ENCODE peak calls at places on chromosomes 3 and 15, in nine cellular contexts. One of them, this sample, is unnamed.

GRCh38 chr3:13684854-13685253 is 135.9 kb downstream of the FBLN2 start:
- DNase-seq in foreskin fibroblast: no peak
- DNase-seq in nephron progenitor cell: no peak
- DNase-seq in mesothelial cell of epicardium: no peak
- DNase-seq in Caco-2: no peak
- DNase-seq in lower leg skin: no peak
- DNase-seq in RWPE1: no peak
- DNase-seq in endodermal cell: no peak
- DNase-seq in WTC11: no peak
- DNase-seq in this sample: no peak

GRCh38 chr3:160831411-160831810 is 75.4 kb downstream of the PPM1L start:
- DNase-seq in foreskin fibroblast: no peak
- DNase-seq in nephron progenitor cell: no peak
- DNase-seq in mesothelial cell of epicardium: no peak
- DNase-seq in Caco-2: no peak
- DNase-seq in lower leg skin: no peak
- DNase-seq in RWPE1: no peak
- DNase-seq in endodermal cell: no peak
- DNase-seq in WTC11: no peak
- DNase-seq in this sample: no peak

GRCh38 chr3:71101014-71101413 is 482.5 kb downstream of the FOXP1 start:
- DNase-seq in foreskin fibroblast: peak; percentile 66
- DNase-seq in nephron progenitor cell: no peak
- DNase-seq in mesothelial cell of epicardium: no peak
- DNase-seq in Caco-2: no peak
- DNase-seq in lower leg skin: no peak
- DNase-seq in RWPE1: peak; percentile 46
- DNase-seq in endodermal cell: no peak
- DNase-seq in WTC11: no peak
- DNase-seq in this sample: peak; percentile 88

GRCh38 chr3:157981819-157982218 is 124.4 kb downstream of the SHOX2 start:
- DNase-seq in foreskin fibroblast: no peak
- DNase-seq in nephron progenitor cell: no peak
- DNase-seq in mesothelial cell of epicardium: no peak
- DNase-seq in Caco-2: no peak
- DNase-seq in lower leg skin: no peak
- DNase-seq in RWPE1: no peak
- DNase-seq in endodermal cell: no peak
- DNase-seq in WTC11: no peak
- DNase-seq in this sample: no peak

GRCh38 chr15:40105517-40106202 is 3.0 kb downstream of the BMF start:
- DNase-seq in foreskin fibroblast: no peak
- DNase-seq in nephron progenitor cell: no peak
- DNase-seq in mesothelial cell of epicardium: no peak
- DNase-seq in Caco-2: no peak
- DNase-seq in lower leg skin: peak; percentile 87
- DNase-seq in RWPE1: no peak
- DNase-seq in endodermal cell: no peak
- DNase-seq in WTC11: no peak
- DNase-seq in this sample: no peak

GRCh38 chr3:171690291-171690690 is 120.0 kb downstream of the PLD1 start:
- DNase-seq in foreskin fibroblast: no peak
- DNase-seq in nephron progenitor cell: no peak
- DNase-seq in mesothelial cell of epicardium: no peak
- DNase-seq in Caco-2: no peak
- DNase-seq in lower leg skin: no peak
- DNase-seq in RWPE1: no peak
- DNase-seq in endodermal cell: no peak
- DNase-seq in WTC11: no peak
- DNase-seq in this sample: no peak

GRCh38 chr15:41832208-41832607 is 4.3 kb downstream of the JMJD7 start:
- DNase-seq in foreskin fibroblast: no peak
- DNase-seq in nephron progenitor cell: no peak
- DNase-seq in mesothelial cell of epicardium: no peak
- DNase-seq in Caco-2: no peak
- DNase-seq in lower leg skin: no peak
- DNase-seq in RWPE1: no peak
- DNase-seq in endodermal cell: no peak
- DNase-seq in WTC11: no peak
- DNase-seq in this sample: no peak

GRCh38 chr3:155407331-155407730 is 113.8 kb upstream of the STRIT1 start:
- DNase-seq in foreskin fibroblast: no peak
- DNase-seq in nephron progenitor cell: no peak
- DNase-seq in mesothelial cell of epicardium: no peak
- DNase-seq in Caco-2: no peak
- DNase-seq in lower leg skin: no peak
- DNase-seq in RWPE1: no peak
- DNase-seq in endodermal cell: no peak
- DNase-seq in WTC11: no peak
- DNase-seq in this sample: no peak

GRCh38 chr15:30985081-30985531 is 6.3 kb downstream of the MTMR10 start:
- DNase-seq in foreskin fibroblast: peak; percentile 35
- DNase-seq in nephron progenitor cell: peak; percentile 41
- DNase-seq in mesothelial cell of epicardium: no peak
- DNase-seq in Caco-2: no peak
- DNase-seq in lower leg skin: no peak
- DNase-seq in RWPE1: no peak
- DNase-seq in endodermal cell: no peak
- DNase-seq in WTC11: no peak
- DNase-seq in this sample: peak; percentile 65

GRCh38 chr15:94743668-94744067 is 512.3 kb downstream of the MCTP2 start:
- DNase-seq in foreskin fibroblast: no peak
- DNase-seq in nephron progenitor cell: no peak
- DNase-seq in mesothelial cell of epicardium: no peak
- DNase-seq in Caco-2: no peak
- DNase-seq in lower leg skin: no peak
- DNase-seq in RWPE1: peak; percentile 46
- DNase-seq in endodermal cell: no peak
- DNase-seq in WTC11: no peak
- DNase-seq in this sample: no peak

GRCh38 chr15:100764778-100765457 is 114.7 kb upstream of the ALDH1A3 start:
- DNase-seq in foreskin fibroblast: peak; percentile 26
- DNase-seq in nephron progenitor cell: no peak
- DNase-seq in mesothelial cell of epicardium: no peak
- DNase-seq in Caco-2: peak; percentile 21
- DNase-seq in lower leg skin: peak; percentile 73
- DNase-seq in RWPE1: no peak
- DNase-seq in endodermal cell: peak; percentile 42
- DNase-seq in WTC11: peak; percentile 8
- DNase-seq in this sample: peak; percentile 8

GRCh38 chr15:93018574-93018973 is 70.4 kb downstream of the RGMA start:
- DNase-seq in foreskin fibroblast: no peak
- DNase-seq in nephron progenitor cell: no peak
- DNase-seq in mesothelial cell of epicardium: no peak
- DNase-seq in Caco-2: no peak
- DNase-seq in lower leg skin: no peak
- DNase-seq in RWPE1: no peak
- DNase-seq in endodermal cell: peak; percentile 75
- DNase-seq in WTC11: no peak
- DNase-seq in this sample: peak; percentile 36
- TF ChIP-seq CTCF in foreskin fibroblast: no peak
- TF ChIP-seq CTCF in nephron progenitor cell: no peak
- TF ChIP-seq CTCF in mesothelial cell of epicardium: no peak
- TF ChIP-seq CTCF in Caco-2: peak; percentile 14
- TF ChIP-seq CTCF in lower leg skin: no peak
- TF ChIP-seq CTCF in RWPE1: no peak
- TF ChIP-seq CTCF in endodermal cell: peak; percentile 70
- TF ChIP-seq CTCF in WTC11: no peak
- TF ChIP-seq CTCF in this sample: peak; percentile 15

GRCh38 chr15:45262906-45263456 is 10.9 kb downstream of the SLC28A2 start:
- DNase-seq in foreskin fibroblast: no peak
- DNase-seq in nephron progenitor cell: no peak
- DNase-seq in mesothelial cell of epicardium: no peak
- DNase-seq in Caco-2: peak; percentile 66
- DNase-seq in lower leg skin: no peak
- DNase-seq in RWPE1: no peak
- DNase-seq in endodermal cell: no peak
- DNase-seq in WTC11: no peak
- DNase-seq in this sample: no peak

GRCh38 chr15:45265506-45265905 is 13.5 kb downstream of the SLC28A2 start:
- DNase-seq in foreskin fibroblast: no peak
- DNase-seq in nephron progenitor cell: no peak
- DNase-seq in mesothelial cell of epicardium: no peak
- DNase-seq in Caco-2: no peak
- DNase-seq in lower leg skin: no peak
- DNase-seq in RWPE1: peak; percentile 8
- DNase-seq in endodermal cell: no peak
- DNase-seq in WTC11: no peak
- DNase-seq in this sample: no peak

GRCh38 chr15:45263854-45264253 is 11.8 kb downstream of the SLC28A2 start:
- DNase-seq in foreskin fibroblast: no peak
- DNase-seq in nephron progenitor cell: no peak
- DNase-seq in mesothelial cell of epicardium: no peak
- DNase-seq in Caco-2: no peak
- DNase-seq in lower leg skin: no peak
- DNase-seq in RWPE1: no peak
- DNase-seq in endodermal cell: no peak
- DNase-seq in WTC11: no peak
- DNase-seq in this sample: no peak

DNA sequence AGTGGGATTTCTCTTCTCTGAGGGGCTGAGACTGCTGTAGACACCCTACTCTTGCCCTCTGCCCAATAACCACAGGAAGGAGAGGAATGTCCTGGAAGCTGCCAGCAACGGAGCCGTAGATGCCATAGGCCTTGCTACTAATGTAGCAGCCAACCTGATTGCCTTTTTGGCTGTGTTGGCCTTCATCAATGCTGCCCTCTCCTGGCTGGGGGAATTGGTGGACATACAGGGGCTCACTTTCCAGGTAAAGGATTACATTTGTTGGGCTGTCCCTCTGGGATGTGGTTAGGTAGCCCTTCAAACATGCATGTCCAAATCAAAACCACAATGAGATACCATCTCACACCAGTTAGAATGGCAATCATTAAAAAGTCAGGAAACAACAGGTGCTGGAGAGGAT is 16.1 kb downstream of the SLC28A2 start:
- DNase-seq in foreskin fibroblast: no peak
- DNase-seq in nephron progenitor cell: no peak
- DNase-seq in mesothelial cell of epicardium: no peak
- DNase-seq in Caco-2: peak; percentile 49
- DNase-seq in lower leg skin: no peak
- DNase-seq in RWPE1: no peak
- DNase-seq in endodermal cell: peak; percentile 84
- DNase-seq in WTC11: peak; percentile 61
- DNase-seq in this sample: no peak
- TF ChIP-seq CTCF in foreskin fibroblast: no peak
- TF ChIP-seq CTCF in nephron progenitor cell: no peak
- TF ChIP-seq CTCF in mesothelial cell of epicardium: no peak
- TF ChIP-seq CTCF in Caco-2: no peak
- TF ChIP-seq CTCF in lower leg skin: no peak
- TF ChIP-seq CTCF in RWPE1: no peak
- TF ChIP-seq CTCF in endodermal cell: peak; percentile 73
- TF ChIP-seq CTCF in WTC11: no peak
- TF ChIP-seq CTCF in this sample: no peak

GRCh38 chr15:77582763-77583162 is 49.9 kb downstream of the LINGO1 start:
- DNase-seq in foreskin fibroblast: no peak
- DNase-seq in nephron progenitor cell: peak; percentile 42
- DNase-seq in mesothelial cell of epicardium: no peak
- DNase-seq in Caco-2: no peak
- DNase-seq in lower leg skin: no peak
- DNase-seq in RWPE1: no peak
- DNase-seq in endodermal cell: no peak
- DNase-seq in WTC11: no peak
- DNase-seq in this sample: no peak

GRCh38 chr15:77580991-77581682 is 51.6 kb downstream of the LINGO1 start:
- DNase-seq in foreskin fibroblast: no peak
- DNase-seq in nephron progenitor cell: no peak
- DNase-seq in mesothelial cell of epicardium: no peak
- DNase-seq in Caco-2: no peak
- DNase-seq in lower leg skin: no peak
- DNase-seq in RWPE1: no peak
- DNase-seq in endodermal cell: no peak
- DNase-seq in WTC11: no peak
- DNase-seq in this sample: no peak

GRCh38 chr15:77584691-77585090 is 48.0 kb downstream of the LINGO1 start:
- DNase-seq in foreskin fibroblast: no peak
- DNase-seq in nephron progenitor cell: no peak
- DNase-seq in mesothelial cell of epicardium: no peak
- DNase-seq in Caco-2: no peak
- DNase-seq in lower leg skin: no peak
- DNase-seq in RWPE1: no peak
- DNase-seq in endodermal cell: no peak
- DNase-seq in WTC11: no peak
- DNase-seq in this sample: no peak

GRCh38 chr15:77581896-77582569 is 50.7 kb downstream of the LINGO1 start:
- DNase-seq in foreskin fibroblast: no peak
- DNase-seq in nephron progenitor cell: no peak
- DNase-seq in mesothelial cell of epicardium: no peak
- DNase-seq in Caco-2: no peak
- DNase-seq in lower leg skin: no peak
- DNase-seq in RWPE1: no peak
- DNase-seq in endodermal cell: no peak
- DNase-seq in WTC11: no peak
- DNase-seq in this sample: no peak

GRCh38 chr15:77584201-77584600 is 48.5 kb downstream of the LINGO1 start:
- DNase-seq in foreskin fibroblast: no peak
- DNase-seq in nephron progenitor cell: no peak
- DNase-seq in mesothelial cell of epicardium: no peak
- DNase-seq in Caco-2: peak; percentile 47
- DNase-seq in lower leg skin: no peak
- DNase-seq in RWPE1: no peak
- DNase-seq in endodermal cell: peak; percentile 73
- DNase-seq in WTC11: peak; percentile 53
- DNase-seq in this sample: no peak
- TF ChIP-seq CTCF in foreskin fibroblast: no peak
- TF ChIP-seq CTCF in nephron progenitor cell: peak; percentile 29
- TF ChIP-seq CTCF in mesothelial cell of epicardium: no peak
- TF ChIP-seq CTCF in Caco-2: peak; percentile 33
- TF ChIP-seq CTCF in lower leg skin: no peak
- TF ChIP-seq CTCF in RWPE1: no peak
- TF ChIP-seq CTCF in endodermal cell: peak; percentile 73
- TF ChIP-seq CTCF in WTC11: no peak
- TF ChIP-seq CTCF in this sample: no peak

GRCh38 chr3:62312201-62312600 is 61.1 kb downstream of the FEZF2 start:
- DNase-seq in foreskin fibroblast: no peak
- DNase-seq in nephron progenitor cell: no peak
- DNase-seq in mesothelial cell of epicardium: no peak
- DNase-seq in Caco-2: no peak
- DNase-seq in lower leg skin: no peak
- DNase-seq in RWPE1: no peak
- DNase-seq in endodermal cell: no peak
- DNase-seq in WTC11: no peak
- DNase-seq in this sample: peak; percentile 2
- TF ChIP-seq CTCF in foreskin fibroblast: no peak
- TF ChIP-seq CTCF in nephron progenitor cell: no peak
- TF ChIP-seq CTCF in mesothelial cell of epicardium: no peak
- TF ChIP-seq CTCF in Caco-2: no peak
- TF ChIP-seq CTCF in lower leg skin: no peak
- TF ChIP-seq CTCF in RWPE1: no peak
- TF ChIP-seq CTCF in endodermal cell: no peak
- TF ChIP-seq CTCF in WTC11: no peak
- TF ChIP-seq CTCF in this sample: no peak

DNA sequence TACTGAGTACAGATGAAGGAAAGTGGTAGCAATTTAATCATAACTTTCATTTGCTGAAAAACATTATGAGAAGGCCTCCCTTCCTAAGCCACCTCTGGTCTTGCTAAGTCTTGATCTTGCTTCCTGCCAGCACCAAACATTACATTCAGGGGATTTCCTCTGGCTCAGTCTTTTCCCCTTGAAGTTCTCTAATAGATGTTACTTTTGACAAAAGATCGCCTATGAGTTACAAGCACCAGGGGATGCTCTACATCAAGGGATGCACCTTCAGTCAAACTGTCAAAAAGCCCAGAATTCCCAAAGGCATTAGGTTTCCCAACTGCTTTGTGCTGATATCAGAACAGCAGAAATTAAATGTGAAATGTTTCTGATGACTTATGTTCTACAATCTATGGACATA is 47.3 kb downstream of the AQP9 start:
- DNase-seq in foreskin fibroblast: no peak
- DNase-seq in nephron progenitor cell: no peak
- DNase-seq in mesothelial cell of epicardium: no peak
- DNase-seq in Caco-2: no peak
- DNase-seq in lower leg skin: no peak
- DNase-seq in RWPE1: no peak
- DNase-seq in endodermal cell: no peak
- DNase-seq in WTC11: no peak
- DNase-seq in this sample: peak; percentile 69
- TF ChIP-seq CTCF in foreskin fibroblast: peak; percentile 15
- TF ChIP-seq CTCF in nephron progenitor cell: no peak
- TF ChIP-seq CTCF in mesothelial cell of epicardium: no peak
- TF ChIP-seq CTCF in Caco-2: no peak
- TF ChIP-seq CTCF in lower leg skin: no peak
- TF ChIP-seq CTCF in RWPE1: no peak
- TF ChIP-seq CTCF in endodermal cell: no peak
- TF ChIP-seq CTCF in WTC11: no peak
- TF ChIP-seq CTCF in this sample: peak; percentile 57

This sample was measured in cardiac fibroblast.